ENCODE peak calls at places on chromosome 1, in seven cellular contexts. X is A549; R is GM23338; B is heart right ventricle; Q is lung; O is CD8-positive, alpha-beta T cell; Z is hepatocyte. L is an unnamed sample.
A peak's percentile ranks its signal among the peaks of the same experiment; 100 is the strongest.

GRCh38 chr1:115198938-115199337 is 109.6 kb upstream of the TSPAN2 start:
- DNase-seq in B (peak; percentile 63), R (no peak), X (no peak), Q (no peak), O (no peak), Z (no peak), L (no peak)

GRCh38 chr1:54795100-54795665 is 5.9 kb downstream of the TTC22 start:
- DNase-seq in X (no peak), Z (no peak), O (no peak), Q (no peak), R (no peak), B (no peak), L (no peak)

GRCh38 chr1:67572594-67573221 is 112.3 kb upstream of the GADD45A start:
- DNase-seq in Q (peak; percentile 45), R (no peak), X (no peak), Z (peak; percentile 56), B (peak; percentile 45), O (no peak), L (peak; percentile 87)

GRCh38 chr1:153518562-153518961 is 17.2 kb downstream of the S100A6 start:
- DNase-seq in Q (no peak), B (no peak), X (no peak), Z (no peak), R (no peak), O (no peak), L (no peak)

GRCh38 chr1:151803164-151803563 is 2.1 kb downstream of the LINGO4 start:
- DNase-seq in O (no peak), Z (no peak), X (no peak), R (no peak), Q (no peak), B (no peak), L (peak; percentile 21)

GRCh38 chr1:29642519-29642918 is 406.2 kb downstream of the PTPRU start:
- DNase-seq in X (no peak), R (no peak), O (no peak), Q (no peak), B (no peak), Z (no peak), L (no peak)

GRCh38 chr1:30132602-30133271 is 590.6 kb downstream of the MATN1 start:
- DNase-seq in Z (no peak), B (no peak), Q (no peak), R (no peak), O (no peak), X (no peak), L (no peak)

GRCh38 chr1:225424562-225425210 is 3.2 kb downstream of the LBR start:
- DNase-seq in Z (no peak), B (no peak), R (no peak), Q (no peak), X (no peak), O (no peak), L (no peak)

GRCh38 chr1:208921259-208921658 is 662.3 kb upstream of the CAMK1G start:
- DNase-seq in Q (no peak), O (no peak), Z (no peak), R (no peak), X (no peak), B (no peak), L (no peak)

GRCh38 chr1:115976062-115976899 is at the start of gene SLC22A15:
- DNase-seq in B (peak; percentile 58), R (peak; percentile 78), Q (peak; percentile 76), X (peak; percentile 15), O (peak; percentile 11), Z (peak; percentile 72), L (peak; percentile 87)

GRCh38 chr1:94912263-94912986 is 14.5 kb downstream of the CNN3 start:
- DNase-seq in O (no peak), Z (no peak), Q (no peak), R (no peak), X (no peak), B (no peak), L (no peak)

GRCh38 chr1:229046251-229046853 is 224.6 kb upstream of the RAB4A start:
- DNase-seq in R (no peak), O (no peak), Z (no peak), Q (no peak), X (no peak), B (no peak), L (no peak)

GRCh38 chr1:46615735-46616134 is 876 bp downstream of the MOB3C start:
- DNase-seq in R (no peak), O (no peak), B (no peak), Q (no peak), Z (no peak), X (no peak), L (no peak)

GRCh38 chr1:212467843-212468482 is 35.2 kb downstream of the NENF start:
- DNase-seq in Q (no peak), B (no peak), Z (no peak), O (no peak), R (no peak), X (no peak), L (no peak)

GRCh38 chr1:58608297-58608696 is 31.2 kb upstream of the TACSTD2 start:
- DNase-seq in Q (no peak), R (no peak), B (no peak), Z (no peak), X (no peak), O (no peak), L (no peak)

GRCh38 chr1:54582566-54583306 is 34.7 kb downstream of the ACOT11 start:
- DNase-seq in X (no peak), Q (no peak), O (no peak), R (peak; percentile 78), Z (no peak), B (no peak), L (peak; percentile 46)

GRCh38 chr1:246583448-246584185 is 17.4 kb downstream of the CNST start:
- DNase-seq in O (no peak), Q (peak; percentile 73), R (no peak), X (no peak), B (peak; percentile 57), Z (peak; percentile 34), L (peak; percentile 73)

GRCh38 chr1:64195089-64195410 is 8.4 kb upstream of the UBE2U start:
- DNase-seq in X (no peak), B (no peak), Q (no peak), R (no peak), O (no peak), Z (no peak), L (no peak)

GRCh38 chr1:55472784-55473183 is 257.6 kb upstream of the USP24 start:
- DNase-seq in X (peak; percentile 13), O (no peak), Z (no peak), Q (no peak), B (no peak), R (no peak), L (no peak)

GRCh38 chr1:11499825-11500331 is 20.9 kb downstream of the DISP3 start:
- DNase-seq in Z (no peak), X (no peak), R (peak; percentile 41), Q (no peak), B (no peak), O (no peak), L (no peak)

GRCh38 chr1:172909606-172910326 is 141.0 kb downstream of the TNFSF18 start:
- DNase-seq in X (peak; percentile 37), R (no peak), B (no peak), O (no peak), Q (no peak), Z (no peak), L (no peak)
- H3K4me1 ChIP-seq in X (peaks cover 32% of the 10 kb centered on the region), R (no peaks in the 10 kb centered on the region), B (peaks cover 6% of the 10 kb centered on the region), O (peaks cover 17% of the 10 kb centered on the region), Q (no peaks in the 10 kb centered on the region), Z (no peaks in the 10 kb centered on the region), L (no peaks in the 10 kb centered on the region)

GRCh38 chr1:235429143-235429542 is 61.9 kb downstream of the TBCE start:
- DNase-seq in Q (no peak), B (no peak), X (no peak), R (no peak), O (no peak), Z (no peak), L (peak; percentile 27)

GRCh38 chr1:235430991-235431390 is 63.8 kb downstream of the TBCE start:
- DNase-seq in Z (no peak), R (no peak), Q (no peak), X (no peak), O (no peak), B (no peak), L (no peak)

GRCh38 chr1:235434001-235434400 is 66.8 kb downstream of the TBCE start:
- DNase-seq in Q (no peak), Z (no peak), B (no peak), R (peak; percentile 42), X (no peak), O (no peak), L (no peak)
- TF ChIP-seq CTCF in Q (no peak), Z (no peak), B (no peak), R (peak; percentile 32), X (no peak), O (no peak), L (no peak)

GRCh38 chr1:108560430-108561144 is 687 bp downstream of the EEIG2 start:
- DNase-seq in B (peak; percentile 49), X (no peak), Q (peak; percentile 36), R (peak; percentile 80), O (peak; percentile 14), Z (peak; percentile 61), L (peak; percentile 65)

GRCh38 chr1:108561145-108561458 is 1.2 kb downstream of the EEIG2 start:
- DNase-seq in O (no peak), Z (no peak), X (peak; percentile 69), B (no peak), Q (no peak), R (no peak), L (no peak)

GRCh38 chr1:108560143-108560429 is 186 bp downstream of the EEIG2 start:
- DNase-seq in R (no peak), B (no peak), O (no peak), Z (no peak), X (peak; percentile 17), Q (no peak), L (no peak)

GRCh38 chr1:108557311-108557710 is 2.6 kb upstream of the EEIG2 start:
- DNase-seq in Z (no peak), B (no peak), R (no peak), X (no peak), O (no peak), Q (no peak), L (no peak)

DNA sequence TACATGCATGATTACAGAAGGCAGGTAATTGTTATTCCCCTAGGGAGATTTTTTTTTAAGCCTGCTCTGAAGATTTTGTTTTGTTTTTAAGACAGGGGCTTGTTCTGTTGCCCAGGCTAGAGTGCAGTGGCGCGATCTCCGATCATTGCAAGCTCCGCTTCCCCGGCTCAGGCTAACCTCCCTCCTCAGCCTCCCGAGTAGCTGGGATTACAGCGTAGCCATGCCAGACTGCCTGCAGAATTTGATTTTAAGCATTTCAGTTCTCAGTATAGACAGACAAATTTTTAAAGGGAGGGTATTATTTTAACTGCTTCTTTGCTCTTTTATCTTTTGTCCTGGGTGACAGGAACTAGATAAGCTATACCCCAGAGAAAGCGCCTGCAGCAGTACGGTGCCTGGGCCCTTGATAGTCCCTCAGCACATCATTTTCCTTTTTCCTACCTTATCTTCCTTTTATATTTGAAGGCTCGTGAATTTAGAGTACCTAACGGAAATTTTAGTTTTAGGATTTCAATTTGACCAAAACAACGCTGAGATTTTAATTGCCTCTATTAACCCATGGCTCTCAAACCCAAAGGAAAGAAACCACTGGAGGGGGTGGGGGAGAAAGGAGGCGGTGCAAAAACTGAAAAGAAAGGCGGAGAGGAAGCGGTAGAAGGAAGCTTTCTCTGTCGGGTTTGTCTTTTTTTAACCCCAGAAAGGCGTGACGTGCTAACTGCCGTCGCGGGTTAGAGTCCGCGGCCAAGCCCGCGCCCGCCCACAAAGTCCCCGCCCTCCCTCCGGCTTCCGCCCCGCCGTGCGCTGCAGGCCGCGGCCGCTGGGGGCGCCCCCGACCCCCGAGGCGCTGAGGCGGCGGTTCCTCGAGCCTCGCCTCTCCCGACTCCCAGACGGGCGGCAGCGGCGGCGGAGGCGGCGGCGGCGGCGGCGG is at the start of gene EEIG2:
- DNase-seq in R (peak; percentile 94), O (peak; percentile 88), X (peak; percentile 51), Z (peak; percentile 93), Q (peak; percentile 83), B (peak; percentile 87), L (peak; percentile 95)
- H3K4me1 ChIP-seq in R (peaks cover 39% of the 10 kb centered on the region), O (peaks cover 27% of the 10 kb centered on the region), X (peaks cover 19% of the 10 kb centered on the region), Z (peaks cover 13% of the 10 kb centered on the region), Q (peaks cover 9% of the 10 kb centered on the region), B (peaks cover 23% of the 10 kb centered on the region), L (peaks cover 6% of the 10 kb centered on the region)

GRCh38 chr1:109687641-109688499 is at the start of gene GSTM1:
- DNase-seq in Q (no peak), O (no peak), R (no peak), Z (peak; percentile 79), X (no peak), B (peak; percentile 82), L (no peak)
- TF ChIP-seq CTCF in Q (peak; percentile 55), O (no peak), R (no peak), Z (peak; percentile 22), X (no peak), B (peak; percentile 63), L (no peak)